ENCODE peak calls at places on chromosomes 7 and 10, in nine cellular contexts. B is GM12864, W is brain microvascular endothelial cell, I is H9, P is osteocyte, Y is keratinocyte, O is PC-3, V is Panc1, Q is lower leg skin. R is an unnamed sample.

GRCh38 chr10:6918305-6918704 is 338.2 kb upstream of the PRKCQ start:
- DNase-seq in B (no peak), W (peak), I (peak), P (no peak), Y (no peak), O (no peak), V (no peak), Q (no peak), R (peak)

GRCh38 chr7:2621948-2622640 is 9.7 kb upstream of the TTYH3 start:
- DNase-seq in B (no peak), W (no peak), I (peak), P (no peak), Y (no peak), O (no peak), V (no peak), Q (no peak), R (no peak)

GRCh38 chr7:88851220-88851619 is 55.7 kb upstream of the TEX47 start:
- DNase-seq in B (no peak), W (no peak), I (no peak), P (no peak), Y (no peak), O (no peak), V (no peak), Q (no peak), R (no peak)

GRCh38 chr7:142506601-142507000 is 242.7 kb upstream of the PRSS1 start:
- DNase-seq in B (no peak), W (no peak), I (no peak), P (no peak), Y (no peak), O (no peak), V (no peak), Q (no peak), R (no peak)

GRCh38 chr7:84271550-84271949 is 77.0 kb upstream of the SEMA3A start:
- DNase-seq in B (no peak), W (no peak), I (no peak), P (no peak), Y (no peak), O (no peak), V (no peak), Q (no peak), R (no peak)

GRCh38 chr7:127582361-127582760 is 3.0 kb downstream of the GCC1 start:
- DNase-seq in B (no peak), W (peak), I (no peak), P (no peak), Y (no peak), O (no peak), V (no peak), Q (no peak), R (peak)

GRCh38 chr7:154646126-154647013 is 356.6 kb downstream of the PAXIP1 start:
- DNase-seq in B (no peak), W (no peak), I (no peak), P (no peak), Y (no peak), O (no peak), V (no peak), Q (no peak), R (no peak)

GRCh38 chr10:84329094-84329611 is 764 bp downstream of the CCSER2 start:
- DNase-seq in B (no peak), W (peak), I (peak), P (no peak), Y (no peak), O (peak), V (no peak), Q (no peak), R (peak)

GRCh38 chr10:123140164-123140982 is 4.6 kb downstream of the HMX3 start:
- DNase-seq in B (no peak), W (no peak), I (no peak), P (no peak), Y (no peak), O (no peak), V (no peak), Q (no peak), R (no peak)

GRCh38 chr10:119020627-119020946 is 8.9 kb upstream of the NANOS1 start:
- DNase-seq in B (no peak), W (no peak), I (no peak), P (no peak), Y (no peak), O (peak), V (no peak), Q (no peak), R (peak)

GRCh38 chr10:93115661-93116383 is 42.1 kb downstream of the CYP26A1 start:
- DNase-seq in B (no peak), W (peak), I (peak), P (peak), Y (peak), O (peak), V (peak), Q (peak), R (peak)

GRCh38 chr7:46283852-46284251 is 362.8 kb upstream of the IGFBP3 start:
- DNase-seq in B (no peak), W (no peak), I (no peak), P (no peak), Y (no peak), O (no peak), V (no peak), Q (no peak), R (no peak)

GRCh38 chr10:50390302-50390701 is 139.0 kb upstream of the ASAH2 start:
- DNase-seq in B (no peak), W (no peak), I (no peak), P (no peak), Y (no peak), O (no peak), V (no peak), Q (no peak), R (no peak)

GRCh38 chr7:45368129-45368807 is 205.9 kb upstream of the ADCY1 start:
- DNase-seq in B (no peak), W (no peak), I (no peak), P (no peak), Y (no peak), O (no peak), V (no peak), Q (no peak), R (no peak)

GRCh38 chr10:119441921-119442757 is 100.4 kb downstream of the RGS10 start:
- DNase-seq in B (no peak), W (no peak), I (no peak), P (no peak), Y (no peak), O (no peak), V (no peak), Q (no peak), R (no peak)

GRCh38 chr10:11863353-11864105 is 40.4 kb downstream of the PROSER2 start:
- DNase-seq in B (peak), W (no peak), I (no peak), P (no peak), Y (no peak), O (no peak), V (no peak), Q (no peak), R (no peak)

GRCh38 chr7:97733276-97734206 is 1.7 kb downstream of the TAC1 start:
- DNase-seq in B (no peak), W (no peak), I (peak), P (no peak), Y (no peak), O (no peak), V (no peak), Q (no peak), R (no peak)

GRCh38 chr7:33762903-33763295 is 142.4 kb upstream of the BMPER start:
- DNase-seq in B (no peak), W (no peak), I (no peak), P (no peak), Y (no peak), O (no peak), V (no peak), Q (no peak), R (peak)

GRCh38 chr10:14880201-14880600 is 1.5 kb downstream of the SUV39H2 start:
- DNase-seq in B (no peak), W (no peak), I (no peak), P (no peak), Y (no peak), O (peak), V (no peak), Q (no peak), R (no peak)

GRCh38 chr10:120783901-120784300 is 67.3 kb upstream of the WDR11 start:
- DNase-seq in B (no peak), W (no peak), I (no peak), P (no peak), Y (no peak), O (no peak), V (no peak), Q (no peak), R (no peak)

GRCh38 chr10:51109821-51110533 is 35.7 kb downstream of the PRKG1 start:
- DNase-seq in B (no peak), W (no peak), I (no peak), P (no peak), Y (no peak), O (peak), V (no peak), Q (no peak), R (peak)

GRCh38 chr7:133853706-133854276 is 273.3 kb upstream of the LRGUK start:
- DNase-seq in B (no peak), W (peak), I (peak), P (peak), Y (peak), O (peak), V (peak), Q (peak), R (peak)

GRCh38 chr7:150565239-150565638 is 2.0 kb upstream of the GIMAP4 start:
- DNase-seq in B (no peak), W (no peak), I (no peak), P (no peak), Y (no peak), O (no peak), V (no peak), Q (no peak), R (no peak)
- TF ChIP-seq CTCF in B (no peak), W (no peak), I (no peak), P (no peak), Y (no peak), O (no peak), V (no peak), Q (no peak), R (no peak)

GRCh38 chr10:30386801-30387588 is 37.9 kb upstream of the MTPAP start:
- DNase-seq in B (no peak), W (no peak), I (no peak), P (no peak), Y (no peak), O (peak), V (no peak), Q (no peak), R (peak)
- TF ChIP-seq CTCF in B (no peak), W (no peak), I (no peak), P (no peak), Y (no peak), O (no peak), V (no peak), Q (no peak), R (no peak)

GRCh38 chr10:132005147-132005546 is 23.4 kb upstream of the BNIP3 start:
- DNase-seq in B (no peak), W (no peak), I (no peak), P (no peak), Y (no peak), O (no peak), V (no peak), Q (no peak), R (no peak)
- TF ChIP-seq CTCF in B (no peak), W (no peak), I (no peak), P (no peak), Y (no peak), O (no peak), V (no peak), Q (no peak), R (no peak)

GRCh38 chr7:151705744-151706567 is 171.0 kb downstream of the PRKAG2 start:
- DNase-seq in B (no peak), W (peak), I (peak), P (no peak), Y (peak), O (peak), V (no peak), Q (no peak), R (peak)
- TF ChIP-seq CTCF in B (peak), W (peak), I (peak), P (peak), Y (peak), O (peak), V (peak), Q (no peak), R (peak)

DNA sequence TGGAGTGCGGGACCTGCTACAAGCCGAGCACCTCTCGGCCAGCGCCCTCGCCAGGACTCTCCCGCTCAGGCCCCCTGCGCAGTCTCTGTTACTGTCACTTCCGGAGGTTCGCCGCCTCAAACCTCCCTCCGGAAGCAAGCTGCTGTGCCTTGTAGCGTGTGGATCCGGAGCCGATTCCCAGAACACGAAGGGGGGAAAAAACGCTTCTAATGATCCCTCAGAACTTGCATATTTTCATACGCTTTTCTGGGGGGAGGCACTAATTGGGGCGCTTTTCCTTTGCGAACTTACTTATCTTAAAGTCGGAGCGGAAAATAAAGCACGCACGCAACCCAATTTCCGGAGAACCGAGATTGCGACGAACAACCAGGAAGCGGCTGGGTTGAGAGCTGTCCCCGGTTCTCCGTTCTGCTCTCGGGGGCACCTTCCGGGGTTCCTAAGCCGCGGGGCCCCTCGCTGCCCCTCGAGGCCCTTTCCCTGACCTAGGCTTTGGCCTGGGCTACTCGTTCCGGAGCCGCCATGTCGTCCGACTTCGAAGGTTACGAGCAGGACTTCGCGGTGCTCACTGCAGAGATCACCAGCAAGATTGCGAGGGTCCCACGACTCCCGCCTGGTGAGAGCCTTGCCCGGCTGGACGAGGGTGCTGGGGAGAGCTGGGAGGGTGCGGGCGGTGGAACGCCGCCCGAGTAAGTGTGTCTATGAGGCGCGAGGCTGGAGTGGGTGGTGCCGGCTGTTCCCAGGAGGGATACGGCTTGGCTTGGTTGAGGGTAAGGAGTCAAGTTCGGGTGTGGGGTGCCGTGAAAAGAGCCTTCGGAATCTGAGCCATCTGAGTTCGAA is at the start of the genes VTI1A and ZDHHC6:
- DNase-seq in B (peak), W (peak), I (peak), P (peak), Y (peak), O (peak), V (peak), Q (peak), R (peak)
- TF ChIP-seq CTCF in B (peak), W (peak), I (no peak), P (peak), Y (peak), O (no peak), V (peak), Q (no peak), R (peak)

DNA sequence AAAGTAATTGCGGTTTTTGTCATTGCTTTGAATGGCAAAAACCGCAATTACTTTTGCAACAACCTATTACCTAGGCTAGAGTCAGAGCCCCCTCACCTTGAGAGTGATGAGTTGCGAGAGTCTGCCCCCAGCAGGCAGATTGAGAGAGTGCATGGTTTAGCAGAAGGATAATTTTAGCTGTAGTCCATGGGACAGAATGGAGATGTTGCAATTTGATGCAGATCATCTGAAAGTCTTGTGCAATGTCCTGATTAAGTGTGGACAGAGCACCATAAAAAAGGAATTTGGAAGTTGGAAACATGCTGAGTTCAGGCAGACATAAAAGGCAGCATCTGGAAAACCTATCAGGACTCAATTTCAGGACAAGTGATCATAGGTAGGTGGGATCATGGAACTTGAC is 48.7 kb downstream of the GPR141 start:
- DNase-seq in B (peak), W (no peak), I (peak), P (no peak), Y (no peak), O (peak), V (peak), Q (peak), R (no peak)
- TF ChIP-seq CTCF in B (peak), W (no peak), I (peak), P (no peak), Y (peak), O (no peak), V (peak), Q (peak), R (no peak)

GRCh38 chr7:44267719-44268413 is 57.5 kb downstream of the CAMK2B start:
- DNase-seq in B (no peak), W (no peak), I (no peak), P (no peak), Y (no peak), O (no peak), V (no peak), Q (no peak), R (no peak)

GRCh38 chr7:44268671-44269070 is 56.7 kb downstream of the CAMK2B start:
- DNase-seq in B (no peak), W (no peak), I (no peak), P (no peak), Y (no peak), O (no peak), V (no peak), Q (no peak), R (no peak)

GRCh38 chr7:44272456-44272855 is 52.9 kb downstream of the CAMK2B start:
- DNase-seq in B (no peak), W (no peak), I (no peak), P (no peak), Y (no peak), O (no peak), V (no peak), Q (no peak), R (no peak)

GRCh38 chr7:44269417-44269816 is 56.0 kb downstream of the CAMK2B start:
- DNase-seq in B (no peak), W (no peak), I (no peak), P (no peak), Y (no peak), O (no peak), V (no peak), Q (no peak), R (no peak)

GRCh38 chr7:44269943-44270493 is 55.4 kb downstream of the CAMK2B start:
- DNase-seq in B (no peak), W (no peak), I (no peak), P (no peak), Y (no peak), O (no peak), V (no peak), Q (no peak), R (no peak)
- TF ChIP-seq CTCF in B (no peak), W (no peak), I (no peak), P (no peak), Y (no peak), O (no peak), V (no peak), Q (no peak), R (no peak)